ENCODE peak calls at places on chromosomes 3 and 15, in eight cellular contexts. One of them, this sample, is unnamed.

GRCh38 chr3:187808466-187809291 is 63.4 kb upstream of the BCL6 start:
- DNase-seq in activated gamma-delta T cell treated with Interleukin-2 at 50 U/mL for 16 hours: no peak
- DNase-seq in GM13976: no peak
- DNase-seq in EH: no peak
- DNase-seq in C1 segment of cervical spinal cord: no peak
- DNase-seq in dermis blood vessel endothelial cell: no peak
- DNase-seq in ecto neural progenitor cell: peak; percentile 56
- DNase-seq in non-pigmented ciliary epithelial cell: no peak
- DNase-seq in this sample: peak; percentile 59

GRCh38 chr3:184237211-184237610 is 7.8 kb downstream of the VWA5B2 start:
- DNase-seq in activated gamma-delta T cell treated with Interleukin-2 at 50 U/mL for 16 hours: no peak
- DNase-seq in GM13976: no peak
- DNase-seq in EH: no peak
- DNase-seq in C1 segment of cervical spinal cord: no peak
- DNase-seq in dermis blood vessel endothelial cell: no peak
- DNase-seq in ecto neural progenitor cell: no peak
- DNase-seq in non-pigmented ciliary epithelial cell: no peak
- DNase-seq in this sample: no peak

GRCh38 chr15:70605606-70606410 is 157.6 kb downstream of the UACA start:
- DNase-seq in activated gamma-delta T cell treated with Interleukin-2 at 50 U/mL for 16 hours: no peak
- DNase-seq in GM13976: no peak
- DNase-seq in EH: peak; percentile 85
- DNase-seq in C1 segment of cervical spinal cord: peak; percentile 59
- DNase-seq in dermis blood vessel endothelial cell: peak; percentile 84
- DNase-seq in ecto neural progenitor cell: no peak
- DNase-seq in non-pigmented ciliary epithelial cell: no peak
- DNase-seq in this sample: no peak

GRCh38 chr3:126773783-126774182 is 69.7 kb downstream of the CHCHD6 start:
- DNase-seq in activated gamma-delta T cell treated with Interleukin-2 at 50 U/mL for 16 hours: no peak
- DNase-seq in GM13976: no peak
- DNase-seq in EH: no peak
- DNase-seq in C1 segment of cervical spinal cord: no peak
- DNase-seq in dermis blood vessel endothelial cell: no peak
- DNase-seq in ecto neural progenitor cell: no peak
- DNase-seq in non-pigmented ciliary epithelial cell: no peak
- DNase-seq in this sample: no peak

GRCh38 chr15:41256577-41257038 is 25.5 kb downstream of the CHP1 start:
- DNase-seq in activated gamma-delta T cell treated with Interleukin-2 at 50 U/mL for 16 hours: no peak
- DNase-seq in GM13976: no peak
- DNase-seq in EH: no peak
- DNase-seq in C1 segment of cervical spinal cord: no peak
- DNase-seq in dermis blood vessel endothelial cell: peak; percentile 30
- DNase-seq in ecto neural progenitor cell: no peak
- DNase-seq in non-pigmented ciliary epithelial cell: no peak
- DNase-seq in this sample: no peak

GRCh38 chr3:145006291-145006690 is 1034.7 kb downstream of the DIPK2A start:
- DNase-seq in activated gamma-delta T cell treated with Interleukin-2 at 50 U/mL for 16 hours: no peak
- DNase-seq in GM13976: no peak
- DNase-seq in EH: no peak
- DNase-seq in C1 segment of cervical spinal cord: no peak
- DNase-seq in dermis blood vessel endothelial cell: no peak
- DNase-seq in ecto neural progenitor cell: no peak
- DNase-seq in non-pigmented ciliary epithelial cell: no peak
- DNase-seq in this sample: no peak

GRCh38 chr3:123090700-123091585 is 24.1 kb downstream of the PDIA5 start:
- DNase-seq in activated gamma-delta T cell treated with Interleukin-2 at 50 U/mL for 16 hours: no peak
- DNase-seq in GM13976: no peak
- DNase-seq in EH: no peak
- DNase-seq in C1 segment of cervical spinal cord: no peak
- DNase-seq in dermis blood vessel endothelial cell: no peak
- DNase-seq in ecto neural progenitor cell: no peak
- DNase-seq in non-pigmented ciliary epithelial cell: no peak
- DNase-seq in this sample: no peak

GRCh38 chr3:95343767-95344166 is 1280.9 kb downstream of the NSUN3 start:
- DNase-seq in activated gamma-delta T cell treated with Interleukin-2 at 50 U/mL for 16 hours: no peak
- DNase-seq in GM13976: no peak
- DNase-seq in EH: no peak
- DNase-seq in C1 segment of cervical spinal cord: no peak
- DNase-seq in dermis blood vessel endothelial cell: no peak
- DNase-seq in ecto neural progenitor cell: no peak
- DNase-seq in non-pigmented ciliary epithelial cell: no peak
- DNase-seq in this sample: no peak

GRCh38 chr15:81939604-81940440 is 106.0 kb downstream of the MEX3B start:
- DNase-seq in activated gamma-delta T cell treated with Interleukin-2 at 50 U/mL for 16 hours: no peak
- DNase-seq in GM13976: peak; percentile 47
- DNase-seq in EH: peak; percentile 66
- DNase-seq in C1 segment of cervical spinal cord: no peak
- DNase-seq in dermis blood vessel endothelial cell: peak; percentile 73
- DNase-seq in ecto neural progenitor cell: no peak
- DNase-seq in non-pigmented ciliary epithelial cell: peak; percentile 44
- DNase-seq in this sample: peak; percentile 12

GRCh38 chr15:70382009-70382749 is 284.5 kb upstream of the TLE3 start:
- DNase-seq in activated gamma-delta T cell treated with Interleukin-2 at 50 U/mL for 16 hours: no peak
- DNase-seq in GM13976: no peak
- DNase-seq in EH: no peak
- DNase-seq in C1 segment of cervical spinal cord: no peak
- DNase-seq in dermis blood vessel endothelial cell: no peak
- DNase-seq in ecto neural progenitor cell: no peak
- DNase-seq in non-pigmented ciliary epithelial cell: no peak
- DNase-seq in this sample: no peak

GRCh38 chr3:133037440-133037839 is 751 bp upstream of the TMEM108 start:
- DNase-seq in activated gamma-delta T cell treated with Interleukin-2 at 50 U/mL for 16 hours: no peak
- DNase-seq in GM13976: no peak
- DNase-seq in EH: no peak
- DNase-seq in C1 segment of cervical spinal cord: peak; percentile 16
- DNase-seq in dermis blood vessel endothelial cell: no peak
- DNase-seq in ecto neural progenitor cell: no peak
- DNase-seq in non-pigmented ciliary epithelial cell: no peak
- DNase-seq in this sample: no peak

This sample was measured in HuH-7.